ENCODE peak calls at places on chromosomes 13 and 19, in ten cellular contexts. P, Q, O, B, D, U, X, I, W and C are unnamed samples. For H3K36me3, the result is how much of the 10 kb centered on the place peaks cover.

GRCh38 chr13:42996584-42996983 is 4.5 kb upstream of the EPSTI1 start:
- DNase-seq in P (no peak), Q (peak), O (no peak), B (no peak), D (no peak), U (no peak), X (no peak), I (no peak), W (peak), C (no peak)

GRCh38 chr13:20714563-20715339 is 11.3 kb downstream of the IL17D start:
- DNase-seq in P (no peak), Q (no peak), O (peak), B (no peak), D (peak), U (no peak), X (no peak), I (no peak), W (peak), C (peak)

GRCh38 chr19:46081928-46082727 is 41.3 kb upstream of the IGFL4 start:
- DNase-seq in P (peak), Q (peak), O (no peak), B (no peak), D (no peak), U (peak), X (peak), I (peak), W (peak), C (no peak)

GRCh38 chr19:24098359-24098758 is 11.4 kb downstream of the ZNF254 start:
- DNase-seq in P (no peak), Q (no peak), O (no peak), B (no peak), D (no peak), U (no peak), X (no peak), I (no peak), W (peak), C (no peak)

GRCh38 chr19:16325671-16326400 is 1.2 kb downstream of the KLF2 start:
- DNase-seq in P (no peak), Q (no peak), O (no peak), B (no peak), D (peak), U (peak), X (peak), I (peak), W (peak), C (peak)

GRCh38 chr13:35354882-35355281 is 121.6 kb downstream of the MAB21L1 start:
- DNase-seq in P (no peak), Q (peak), O (no peak), B (no peak), D (no peak), U (no peak), X (no peak), I (no peak), W (no peak), C (no peak)

GRCh38 chr13:91347212-91347995 is at the start of gene MIR17HG:
- DNase-seq in P (peak), Q (peak), O (peak), B (peak), D (peak), U (peak), X (peak), I (peak), W (peak), C (peak)

GRCh38 chr13:99384468-99384867 is 77.3 kb upstream of the GPR183 start:
- DNase-seq in P (no peak), Q (no peak), O (no peak), B (no peak), D (no peak), U (no peak), X (no peak), I (no peak), W (no peak), C (no peak)

GRCh38 chr19:31274964-31275319 is 74.3 kb downstream of the TSHZ3 start:
- DNase-seq in P (no peak), Q (no peak), O (no peak), B (no peak), D (no peak), U (no peak), X (no peak), I (no peak), W (no peak), C (no peak)

GRCh38 chr13:91383836-91384235 is 14.6 kb upstream of the GPC5 start:
- DNase-seq in P (no peak), Q (no peak), O (no peak), B (no peak), D (no peak), U (no peak), X (no peak), I (no peak), W (no peak), C (no peak)

GRCh38 chr19:21603431-21604153 is 98.2 kb downstream of the ZNF429 start:
- DNase-seq in P (no peak), Q (no peak), O (no peak), B (no peak), D (no peak), U (no peak), X (no peak), I (peak), W (peak), C (no peak)

GRCh38 chr13:35693142-35693784 is 216.8 kb upstream of the MAB21L1 start:
- DNase-seq in P (no peak), Q (no peak), O (no peak), B (no peak), D (no peak), U (no peak), X (no peak), I (no peak), W (peak), C (no peak)

GRCh38 chr13:101449971-101450748 is 2.3 kb upstream of the ITGBL1 start:
- DNase-seq in P (no peak), Q (no peak), O (no peak), B (no peak), D (no peak), U (no peak), X (no peak), I (no peak), W (peak), C (no peak)

GRCh38 chr13:32408296-32408998 is 19.5 kb downstream of the N4BP2L1 start:
- DNase-seq in P (no peak), Q (no peak), O (no peak), B (no peak), D (no peak), U (no peak), X (no peak), I (no peak), W (no peak), C (no peak)

GRCh38 chr13:38849316-38849715 is 141.3 kb downstream of the STOML3 start:
- DNase-seq in P (no peak), Q (no peak), O (no peak), B (no peak), D (no peak), U (no peak), X (no peak), I (no peak), W (no peak), C (no peak)

GRCh38 chr19:17846146-17846545 is 1.6 kb downstream of the JAK3 start:
- DNase-seq in P (no peak), Q (no peak), O (no peak), B (no peak), D (no peak), U (no peak), X (no peak), I (no peak), W (no peak), C (no peak)

GRCh38 chr19:17513801-17514200 is 2.4 kb downstream of the PGLS start:
- DNase-seq in P (no peak), Q (no peak), O (no peak), B (no peak), D (no peak), U (no peak), X (no peak), I (no peak), W (no peak), C (no peak)

GRCh38 chr13:112210401-112210800 is 143.5 kb downstream of the SOX1 start:
- DNase-seq in P (no peak), Q (no peak), O (no peak), B (no peak), D (no peak), U (no peak), X (no peak), I (no peak), W (no peak), C (no peak)

GRCh38 chr13:80168089-80168850 is 172.7 kb downstream of the SPRY2 start:
- DNase-seq in P (no peak), Q (no peak), O (no peak), B (no peak), D (no peak), U (no peak), X (no peak), I (peak), W (peak), C (no peak)

GRCh38 chr13:64239372-64239771 is 2823.7 kb upstream of the PCDH20 start:
- DNase-seq in P (no peak), Q (no peak), O (no peak), B (no peak), D (no peak), U (no peak), X (no peak), I (no peak), W (peak), C (no peak)

GRCh38 chr19:14471436-14472187 is 3.5 kb downstream of the PTGER1 start:
- DNase-seq in P (no peak), Q (no peak), O (no peak), B (no peak), D (no peak), U (no peak), X (peak), I (no peak), W (no peak), C (no peak)

GRCh38 chr19:14463747-14464146 is 11.4 kb downstream of the PTGER1 start:
- DNase-seq in P (no peak), Q (no peak), O (no peak), B (no peak), D (no peak), U (no peak), X (no peak), I (no peak), W (no peak), C (no peak)

GRCh38 chr19:14467391-14467790 is 7.8 kb downstream of the PTGER1 start:
- DNase-seq in P (no peak), Q (no peak), O (no peak), B (no peak), D (no peak), U (no peak), X (no peak), I (no peak), W (no peak), C (no peak)

GRCh38 chr19:14470031-14470876 is 4.9 kb downstream of the PTGER1 start:
- DNase-seq in P (no peak), Q (no peak), O (no peak), B (no peak), D (no peak), U (no peak), X (peak), I (no peak), W (no peak), C (no peak)

GRCh38 chr19:14467816-14468215 is 7.3 kb downstream of the PTGER1 start:
- DNase-seq in P (no peak), Q (no peak), O (no peak), B (no peak), D (no peak), U (no peak), X (no peak), I (no peak), W (no peak), C (no peak)
- H3K36me3 ChIP-seq in P (under half), Q (under half), O (under half), B (half or more), D (under half), U (under half), X (under half), I (under half), W (under half), C (under half)

GRCh38 chr19:6383188-6383587 is 7.5 kb upstream of the PSPN start:
- DNase-seq in P (no peak), Q (no peak), O (no peak), B (no peak), D (no peak), U (no peak), X (no peak), I (no peak), W (no peak), C (no peak)
- H3K36me3 ChIP-seq in P (half or more), Q (half or more), O (under half), B (half or more), D (under half), U (under half), X (under half), I (half or more), W (half or more), C (under half)

GRCh38 chr19:8456064-8456463 is 11.3 kb downstream of the HNRNPM start:
- DNase-seq in P (no peak), Q (no peak), O (peak), B (no peak), D (peak), U (no peak), X (no peak), I (no peak), W (no peak), C (no peak)
- H3K36me3 ChIP-seq in P (under half), Q (half or more), O (under half), B (under half), D (under half), U (under half), X (under half), I (under half), W (under half), C (under half)

GRCh38 chr13:78182813-78183212 is 264.2 kb upstream of the EDNRB start:
- DNase-seq in P (no peak), Q (no peak), O (no peak), B (no peak), D (no peak), U (no peak), X (no peak), I (no peak), W (no peak), C (no peak)

GRCh38 chr13:78190296-78190695 is 271.7 kb upstream of the EDNRB start:
- DNase-seq in P (no peak), Q (no peak), O (no peak), B (no peak), D (no peak), U (no peak), X (no peak), I (no peak), W (no peak), C (no peak)

GRCh38 chr13:78183737-78184136 is 265.1 kb upstream of the EDNRB start:
- DNase-seq in P (no peak), Q (no peak), O (no peak), B (no peak), D (no peak), U (no peak), X (no peak), I (no peak), W (peak), C (no peak)

GRCh38 chr13:78187781-78188180 is 269.1 kb upstream of the EDNRB start:
- DNase-seq in P (no peak), Q (no peak), O (no peak), B (no peak), D (no peak), U (no peak), X (no peak), I (no peak), W (no peak), C (no peak)

DNA sequence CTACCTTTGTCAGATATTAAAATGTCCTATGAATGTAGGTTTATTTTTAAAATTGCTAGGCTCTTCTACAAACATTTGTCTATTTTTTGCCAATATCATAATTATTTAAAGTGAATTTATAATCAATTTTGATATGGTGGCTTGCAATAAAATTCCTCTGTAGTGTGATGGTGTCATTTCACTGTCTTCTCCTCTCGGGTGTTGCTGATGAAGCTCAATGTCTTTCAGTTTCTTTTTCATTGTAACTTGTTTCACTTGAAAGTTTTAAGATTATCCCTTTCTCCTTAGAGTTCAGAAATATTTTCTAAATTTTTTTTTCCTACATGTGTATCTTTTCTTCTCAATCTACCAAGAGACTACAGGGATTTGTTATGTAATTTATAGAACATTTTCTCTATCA is 267.1 kb upstream of the EDNRB start:
- DNase-seq in P (no peak), Q (no peak), O (no peak), B (no peak), D (no peak), U (no peak), X (no peak), I (no peak), W (no peak), C (no peak)
- H3K36me3 ChIP-seq in P (under half), Q (under half), O (under half), B (under half), D (under half), U (under half), X (under half), I (under half), W (under half), C (under half)

DNA sequence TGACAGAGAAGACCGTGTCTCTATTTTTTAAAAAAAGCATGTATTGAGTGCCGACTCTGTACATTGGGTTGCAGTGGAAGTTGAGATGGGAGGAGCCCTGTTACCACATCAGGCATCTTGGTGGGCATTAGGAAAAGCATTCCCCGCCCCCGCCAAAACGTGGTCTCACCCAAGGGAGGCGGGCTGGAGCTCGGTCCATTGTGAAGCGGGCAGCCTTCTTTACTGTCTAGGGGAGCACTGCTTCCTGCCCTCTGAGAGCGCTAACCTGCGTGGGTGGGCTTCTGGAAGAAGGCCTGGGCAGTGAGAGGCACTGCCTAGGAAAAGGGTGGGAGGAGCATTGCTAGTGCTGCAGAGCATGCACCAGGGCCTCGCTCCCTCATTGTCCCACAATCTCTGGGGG is 3.9 kb downstream of the NR1H2 start:
- DNase-seq in P (peak), Q (no peak), O (no peak), B (no peak), D (no peak), U (no peak), X (no peak), I (no peak), W (no peak), C (no peak)
- H3K36me3 ChIP-seq in P (half or more), Q (under half), O (under half), B (half or more), D (under half), U (under half), X (under half), I (under half), W (under half), C (under half)

GRCh38 chr19:43738780-43739211 is 16.0 kb downstream of the SMG9 start:
- DNase-seq in P (no peak), Q (no peak), O (no peak), B (peak), D (no peak), U (no peak), X (no peak), I (no peak), W (no peak), C (no peak)

GRCh38 chr19:43739836-43740235 is 14.9 kb downstream of the SMG9 start:
- DNase-seq in P (no peak), Q (no peak), O (no peak), B (peak), D (no peak), U (no peak), X (no peak), I (no peak), W (no peak), C (no peak)

GRCh38 chr19:43739419-43739818 is 15.3 kb downstream of the SMG9 start:
- DNase-seq in P (no peak), Q (no peak), O (no peak), B (peak), D (no peak), U (no peak), X (no peak), I (no peak), W (no peak), C (no peak)

GRCh38 chr19:43735013-43735412 is 19.1 kb downstream of the IRGC start:
- DNase-seq in P (no peak), Q (no peak), O (no peak), B (no peak), D (no peak), U (no peak), X (no peak), I (no peak), W (no peak), C (no peak)

DNA sequence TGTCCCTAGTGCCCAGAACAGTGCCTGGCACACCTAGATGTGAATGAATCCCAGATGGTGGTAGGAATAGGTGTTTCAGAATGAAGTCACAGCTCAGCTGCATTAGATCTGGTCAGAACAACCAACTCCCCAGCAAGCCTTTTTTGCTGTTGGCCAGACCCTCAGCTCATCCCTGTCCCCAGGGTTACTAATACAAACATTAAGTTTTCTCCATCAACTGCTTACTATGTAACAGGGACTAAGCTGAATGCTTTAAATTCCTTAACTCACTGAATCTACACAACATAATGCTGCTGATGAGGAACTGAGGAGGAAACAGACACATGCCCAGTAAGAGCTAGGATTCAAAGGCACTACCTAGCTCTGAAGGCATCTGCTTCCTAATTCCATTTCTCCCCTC is 18.8 kb downstream of the SMG9 start:
- DNase-seq in P (no peak), Q (no peak), O (no peak), B (no peak), D (no peak), U (no peak), X (no peak), I (no peak), W (peak), C (no peak)
- H3K36me3 ChIP-seq in P (half or more), Q (half or more), O (under half), B (half or more), D (under half), U (under half), X (half or more), I (under half), W (half or more), C (under half)

GRCh38 chr13:45975337-45975736 is 77.2 kb downstream of the ZC3H13 start:
- DNase-seq in P (no peak), Q (no peak), O (no peak), B (no peak), D (no peak), U (no peak), X (no peak), I (no peak), W (no peak), C (no peak)

DNA sequence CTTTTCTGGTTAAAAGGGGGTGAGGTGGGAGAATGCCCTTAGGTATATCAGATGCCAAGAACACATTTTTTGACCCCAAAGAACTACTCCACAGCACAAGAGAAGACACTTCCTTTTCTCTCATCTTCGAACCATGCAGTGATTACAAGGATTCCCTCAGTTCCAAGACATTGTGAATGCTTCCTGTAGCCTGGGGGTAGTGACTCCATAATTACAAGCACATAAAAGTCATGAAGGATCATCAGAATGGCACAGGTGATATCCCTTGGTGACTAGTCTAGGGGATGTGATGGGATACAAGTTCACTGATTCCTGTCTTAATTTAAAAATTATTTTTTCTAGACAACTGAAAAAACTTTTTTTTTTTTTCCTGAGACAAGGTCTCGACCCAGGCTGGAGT is 78.0 kb downstream of the ZC3H13 start:
- DNase-seq in P (no peak), Q (no peak), O (no peak), B (no peak), D (no peak), U (no peak), X (no peak), I (no peak), W (no peak), C (no peak)
- H3K36me3 ChIP-seq in P (under half), Q (half or more), O (under half), B (half or more), D (under half), U (under half), X (half or more), I (under half), W (half or more), C (under half)